ENCODE peak calls at places on chromosomes 11 and 22, in five cellular contexts. Z is HepG2, D is IMR-90, V is testis, Y is tibial nerve. L is an unnamed sample.

GRCh38 chr11:101336858-101337257 is 207.2 kb upstream of the PGR start:
- DNase-seq in Z (no peak), D (no peak), V (no peak), Y (no peak), L (peak)

GRCh38 chr11:2685566-2686359 is 14.0 kb downstream of the KCNQ1OT1 start:
- DNase-seq in Z (no peak), D (no peak), V (no peak), Y (no peak), L (no peak)

GRCh38 chr11:35714882-35715612 is 52.5 kb downstream of the TRIM44 start:
- DNase-seq in Z (no peak), D (peak), V (no peak), Y (no peak), L (no peak)

GRCh38 chr11:43992834-43993637 is 50.6 kb downstream of the C11orf96 start:
- DNase-seq in Z (no peak), D (peak), V (peak), Y (no peak), L (peak)

GRCh38 chr11:77636738-77637344 is 753 bp downstream of the CLNS1A start:
- DNase-seq in Z (no peak), D (no peak), V (no peak), Y (no peak), L (no peak)

GRCh38 chr22:19199479-19199878 is 20.9 kb upstream of the SLC25A1 start:
- DNase-seq in Z (no peak), D (no peak), V (no peak), Y (no peak), L (no peak)

GRCh38 chr11:78187366-78188011 is 937 bp downstream of the KCTD21 start:
- DNase-seq in Z (no peak), D (no peak), V (no peak), Y (no peak), L (no peak)

GRCh38 chr22:42229455-42230149 is 40.9 kb downstream of the TCF20 start:
- DNase-seq in Z (no peak), D (peak), V (peak), Y (no peak), L (peak)

GRCh38 chr11:128956401-128957203 is 13.9 kb upstream of the TP53AIP1 start:
- DNase-seq in Z (peak), D (peak), V (peak), Y (no peak), L (no peak)

GRCh38 chr11:17700991-17701390 is 18.4 kb upstream of the MYOD1 start:
- DNase-seq in Z (no peak), D (no peak), V (no peak), Y (no peak), L (no peak)

GRCh38 chr11:45174963-45175362 is 28.5 kb downstream of the PRDM11 start:
- DNase-seq in Z (no peak), D (no peak), V (no peak), Y (no peak), L (no peak)

GRCh38 chr22:49259870-49260615 is 567.6 kb downstream of the BRD1 start:
- DNase-seq in Z (no peak), D (no peak), V (no peak), Y (no peak), L (no peak)
- TF ChIP-seq POLR2A in Z (no peak), D (no peak), V (no peak), Y (no peak), L (no peak)

GRCh38 chr11:61174275-61174674 is 13.0 kb upstream of the VPS37C start:
- DNase-seq in Z (no peak), D (no peak), V (no peak), Y (no peak), L (no peak)

GRCh38 chr11:61174949-61175348 is 13.7 kb upstream of the VPS37C start:
- DNase-seq in Z (no peak), D (no peak), V (no peak), Y (no peak), L (no peak)

GRCh38 chr11:61172888-61173287 is 11.7 kb upstream of the VPS37C start:
- DNase-seq in Z (no peak), D (no peak), V (no peak), Y (no peak), L (no peak)

GRCh38 chr11:61172353-61172752 is 11.1 kb upstream of the VPS37C start:
- DNase-seq in Z (no peak), D (no peak), V (no peak), Y (no peak), L (no peak)

GRCh38 chr11:61173456-61173855 is 12.2 kb upstream of the VPS37C start:
- DNase-seq in Z (peak), D (peak), V (no peak), Y (no peak), L (no peak)
- TF ChIP-seq CTCF in Z (peak), D (peak), V (peak), Y (no peak), L (no peak)

GRCh38 chr11:118530683-118531596 is at the start of gene TMEM25:
- DNase-seq in Z (peak), D (peak), V (peak), Y (no peak), L (peak)
- TF ChIP-seq POLR2A in Z (no peak), D (no peak), V (no peak), Y (no peak), L (peak)

GRCh38 chr11:12411395-12411794 is 34.0 kb downstream of the PARVA start:
- DNase-seq in Z (no peak), D (no peak), V (no peak), Y (no peak), L (no peak)

GRCh38 chr11:12409621-12410005 is 32.2 kb downstream of the PARVA start:
- DNase-seq in Z (no peak), D (peak), V (no peak), Y (no peak), L (no peak)

GRCh38 chr11:12411806-12412727 is 34.7 kb downstream of the PARVA start:
- DNase-seq in Z (peak), D (peak), V (peak), Y (peak), L (peak)

GRCh38 chr11:12408156-12408770 is 30.9 kb downstream of the PARVA start:
- DNase-seq in Z (no peak), D (no peak), V (no peak), Y (no peak), L (no peak)

DNA sequence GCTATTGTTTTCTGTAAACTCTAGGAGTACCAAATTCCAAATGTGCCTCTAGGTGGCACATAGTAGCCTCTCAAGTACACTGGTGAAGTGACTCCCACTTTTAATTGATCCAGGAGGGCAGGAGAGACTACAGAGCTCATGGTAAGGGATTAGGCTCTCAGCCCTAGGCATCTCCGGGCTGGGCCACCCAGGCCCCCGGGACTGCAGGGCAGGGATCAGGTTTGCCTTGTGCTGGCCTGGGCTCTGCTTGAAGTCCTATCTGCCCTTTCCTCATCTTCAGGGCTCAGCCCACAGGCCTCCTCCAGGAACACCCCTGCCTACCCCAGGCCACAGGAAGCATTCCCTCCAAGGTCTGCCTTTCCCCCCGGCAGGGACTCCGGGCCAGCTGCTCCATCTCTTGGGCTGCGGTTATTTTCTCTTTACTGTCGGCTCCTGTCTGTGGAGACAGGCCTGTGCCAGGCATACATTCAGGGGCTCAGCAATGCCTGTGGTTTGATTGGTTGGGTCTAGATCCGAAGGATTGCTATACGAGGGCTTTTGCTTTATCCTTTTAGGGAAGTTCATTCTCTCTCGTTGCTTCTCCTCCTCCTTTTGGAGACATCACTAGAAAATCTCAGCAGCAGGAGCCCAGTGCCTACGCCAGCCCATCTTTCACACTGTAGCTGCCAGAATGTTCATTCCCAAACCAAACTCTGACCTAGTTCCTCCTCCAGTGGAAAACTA is 32.8 kb downstream of the PARVA start:
- DNase-seq in Z (no peak), D (peak), V (no peak), Y (no peak), L (peak)
- TF ChIP-seq CTCF in Z (peak), D (peak), V (no peak), Y (no peak), L (no peak)

DNA sequence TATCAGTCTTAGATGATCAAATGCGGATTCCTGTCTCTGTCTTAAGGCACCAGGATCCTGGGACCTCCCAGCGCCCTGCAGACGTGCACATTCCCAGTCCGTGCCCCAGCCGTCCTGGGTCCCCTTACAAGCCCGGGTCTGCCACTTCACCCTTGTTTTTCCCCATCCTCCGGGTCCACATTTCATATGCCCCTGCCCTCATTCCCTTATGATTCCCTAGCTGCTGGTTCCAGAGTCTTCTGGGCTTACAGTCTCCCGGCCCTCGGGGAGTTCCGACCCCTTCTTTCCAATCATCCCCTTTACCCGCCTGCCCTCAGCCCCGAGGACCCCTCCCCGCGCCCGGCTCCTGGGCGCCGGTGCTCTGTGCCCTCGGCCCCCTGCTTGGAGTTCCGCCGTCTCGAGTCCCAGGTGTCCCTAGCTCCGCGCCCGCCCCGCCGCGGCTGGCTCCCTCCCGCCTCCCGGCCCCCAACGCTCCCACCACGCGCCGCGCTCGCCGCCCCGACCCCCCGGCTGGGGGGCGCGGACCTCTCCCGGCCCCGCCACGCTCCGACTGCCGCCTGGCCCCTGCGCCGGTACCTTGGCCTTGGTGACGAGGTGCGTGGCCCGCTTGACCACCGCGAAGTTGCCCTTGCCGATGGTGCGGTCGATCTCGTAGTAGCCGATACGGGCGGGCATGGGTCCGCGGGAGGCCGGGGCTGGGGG is 510 bp downstream of the SIK3 start:
- DNase-seq in Z (no peak), D (no peak), V (peak), Y (no peak), L (no peak)
- TF ChIP-seq POLR2A in Z (no peak), D (no peak), V (no peak), Y (no peak), L (no peak)

GRCh38 chr11:96257972-96258951 is 84.7 kb downstream of the MAML2 start:
- DNase-seq in Z (no peak), D (peak), V (no peak), Y (no peak), L (no peak)

GRCh38 chr11:96260067-96260511 is 82.9 kb downstream of the MAML2 start:
- DNase-seq in Z (no peak), D (no peak), V (no peak), Y (no peak), L (no peak)

GRCh38 chr11:96260526-96260925 is 82.5 kb downstream of the MAML2 start:
- DNase-seq in Z (no peak), D (peak), V (no peak), Y (no peak), L (no peak)

GRCh38 chr11:96257036-96257435 is 86.0 kb downstream of the MAML2 start:
- DNase-seq in Z (no peak), D (no peak), V (no peak), Y (no peak), L (no peak)

GRCh38 chr11:96259053-96259837 is 83.8 kb downstream of the MAML2 start:
- DNase-seq in Z (no peak), D (peak), V (no peak), Y (no peak), L (no peak)
- TF ChIP-seq CTCF in Z (no peak), D (no peak), V (no peak), Y (no peak), L (no peak)

GRCh38 chr11:8911040-8911823 is at the start of gene AKIP1:
- DNase-seq in Z (peak), D (peak), V (peak), Y (peak), L (peak)
- TF ChIP-seq POLR2A in Z (peak), D (peak), V (no peak), Y (peak), L (peak)

DNA sequence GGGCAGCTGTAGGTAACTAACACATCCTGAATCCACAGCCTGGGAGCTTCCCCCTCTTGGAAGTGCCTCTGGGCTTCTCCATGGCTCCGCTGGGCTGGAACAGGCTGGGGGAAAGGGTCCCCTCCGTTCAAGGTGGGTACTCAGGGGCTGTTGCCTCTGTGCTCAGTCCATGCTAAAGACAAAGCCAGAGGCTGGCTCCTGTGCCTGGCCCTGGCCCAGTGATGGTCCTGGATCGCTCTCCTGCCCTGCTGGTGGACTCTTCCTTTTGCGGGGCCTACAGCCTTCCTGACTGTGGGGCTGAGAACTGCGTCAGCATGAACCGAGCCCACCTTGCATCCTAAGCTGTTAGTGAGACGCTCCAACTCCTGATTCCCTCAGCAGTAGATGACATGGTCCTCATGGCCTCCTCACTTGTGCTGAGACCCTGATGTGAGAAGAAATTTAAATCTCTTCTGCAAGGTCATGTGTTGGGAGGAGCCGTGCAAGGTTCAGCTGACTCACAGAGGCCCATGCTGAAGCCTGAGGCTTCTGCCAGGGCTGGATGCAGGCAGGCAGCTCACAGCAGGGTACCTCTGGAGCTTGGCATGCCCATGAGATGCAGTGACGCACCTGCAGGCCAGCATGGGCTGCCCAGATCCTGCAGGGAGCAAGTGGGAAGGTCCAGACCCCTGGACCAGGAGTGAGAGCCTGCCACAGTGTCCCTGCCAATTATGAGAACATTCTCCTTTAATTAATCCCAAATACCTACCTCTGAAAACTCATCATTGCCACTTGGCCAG is 1285.5 kb downstream of the TBC1D22A start:
- DNase-seq in Z (no peak), D (no peak), V (no peak), Y (no peak), L (no peak)
- TF ChIP-seq CTCF in Z (no peak), D (no peak), V (no peak), Y (no peak), L (no peak)

DNA sequence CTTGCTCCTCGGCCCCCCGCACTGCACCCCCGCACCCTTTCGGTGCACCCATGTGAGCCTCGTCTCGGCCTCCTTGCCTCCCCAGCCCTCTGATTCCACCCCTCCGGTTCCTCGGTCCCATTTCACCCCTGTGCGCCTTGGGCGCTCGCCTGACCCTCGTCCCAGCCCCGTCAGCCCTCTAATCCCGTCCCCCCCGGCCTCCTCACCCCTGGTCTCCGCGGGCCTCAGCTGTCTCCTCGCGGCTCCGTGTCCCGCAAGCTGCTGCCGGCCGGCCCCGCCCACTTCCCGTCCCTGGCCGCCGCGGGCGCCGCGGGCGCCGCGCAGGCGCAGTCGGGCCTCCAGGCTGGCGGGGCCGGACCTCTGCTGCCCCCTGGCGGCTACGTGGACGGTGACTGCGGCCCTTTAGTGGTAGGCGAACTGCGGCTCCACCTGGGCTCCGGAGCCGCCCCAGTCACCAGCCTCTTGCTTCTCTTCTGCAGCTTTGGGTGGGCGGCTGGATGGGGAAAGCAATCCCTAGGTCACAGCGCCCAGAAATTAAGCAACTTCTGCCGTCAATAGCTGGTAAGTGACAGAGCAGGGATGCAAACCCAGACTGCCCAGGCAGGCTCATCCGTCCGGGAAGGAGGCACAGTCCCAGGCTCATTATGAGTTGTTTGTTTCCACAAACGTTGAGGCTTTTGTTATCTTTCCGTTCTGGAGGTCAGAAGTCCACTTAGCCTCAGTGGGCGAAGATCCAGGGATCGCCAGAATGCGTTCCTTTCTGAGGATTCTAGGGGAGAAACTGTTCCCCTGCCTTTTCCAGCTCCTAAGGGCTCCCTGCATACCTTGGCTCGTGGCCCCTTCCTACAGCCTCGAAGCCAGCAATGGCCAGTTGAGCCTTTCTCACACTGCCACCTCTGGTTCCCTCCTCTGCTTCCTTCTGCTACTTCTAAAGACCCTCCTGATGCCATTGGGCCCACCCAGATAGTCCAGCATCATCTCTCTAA is at the start of gene PPM1F:
- DNase-seq in Z (peak), D (peak), V (peak), Y (peak), L (peak)
- TF ChIP-seq POLR2A in Z (no peak), D (peak), V (no peak), Y (peak), L (no peak)

L was measured in uterus.